ENCODE peak calls at places on chromosomes 3 and 15, in four cellular contexts. J is non-pigmented ciliary epithelial cell, W is psoas muscle, O is AG04450. K is an unnamed sample.

GRCh38 chr15:98567951-98568350 is 80.4 kb upstream of the IGF1R start:
- DNase-seq in J (no peak), W (no peak), O (no peak), K (no peak)

GRCh38 chr15:71252036-71252898 is 137.0 kb downstream of the THSD4 start:
- DNase-seq in J (peak; percentile 65), W (no peak), O (no peak), K (no peak)

GRCh38 chr15:49415638-49416037 is 7.4 kb upstream of the FGF7 start:
- DNase-seq in J (peak; percentile 73), W (no peak), O (peak; percentile 87), K (no peak)

GRCh38 chr3:127857270-127857801 is 35.0 kb upstream of the MGLL start:
- DNase-seq in J (no peak), W (no peak), O (no peak), K (no peak)

GRCh38 chr15:77623878-77624524 is 8.7 kb downstream of the LINGO1 start:
- DNase-seq in J (no peak), W (no peak), O (no peak), K (no peak)

GRCh38 chr15:90413411-90414379 is 25.7 kb downstream of the IQGAP1 start:
- DNase-seq in J (no peak), W (no peak), O (no peak), K (no peak)

GRCh38 chr3:57731311-57731710 is 24.8 kb upstream of the SLMAP start:
- DNase-seq in J (no peak), W (no peak), O (no peak), K (no peak)

GRCh38 chr3:185195652-185196051 is 42.8 kb upstream of the C3orf70 start:
- DNase-seq in J (no peak), W (no peak), O (no peak), K (no peak)